ENCODE peak calls at places on chromosome 2, in nine cellular contexts. One of them, this sample, is unnamed. For H3K4me1, the result is how much of the 10 kb centered on the place peaks cover.

GRCh38 chr2:176099737-176100546 is at the start of gene HOXD12:
- DNase-seq in sigmoid colon: peak
- DNase-seq in adrenal gland: no peak
- DNase-seq in Peyer's patch: no peak
- DNase-seq in uterus: no peak
- DNase-seq in right lobe of liver: no peak
- DNase-seq in esophagus squamous epithelium: no peak
- DNase-seq in K562: no peak
- DNase-seq in ovary: no peak
- DNase-seq in this sample: no peak

GRCh38 chr2:159152119-159152778 is 134.3 kb downstream of the WDSUB1 start:
- DNase-seq in adrenal gland: no peak
- DNase-seq in sigmoid colon: no peak
- DNase-seq in Peyer's patch: no peak
- DNase-seq in ovary: no peak
- DNase-seq in uterus: no peak
- DNase-seq in esophagus squamous epithelium: no peak
- DNase-seq in right lobe of liver: no peak
- DNase-seq in K562: peak
- DNase-seq in this sample: no peak

GRCh38 chr2:112831956-112832567 is 4.5 kb downstream of the IL1B start:
- DNase-seq in uterus: no peak
- DNase-seq in sigmoid colon: no peak
- DNase-seq in K562: no peak
- DNase-seq in Peyer's patch: no peak
- DNase-seq in right lobe of liver: no peak
- DNase-seq in ovary: no peak
- DNase-seq in esophagus squamous epithelium: no peak
- DNase-seq in adrenal gland: no peak
- DNase-seq in this sample: no peak

GRCh38 chr2:173109253-173110188 is 33.9 kb downstream of the MAP3K20 start:
- DNase-seq in K562: no peak
- DNase-seq in adrenal gland: no peak
- DNase-seq in sigmoid colon: no peak
- DNase-seq in Peyer's patch: no peak
- DNase-seq in uterus: no peak
- DNase-seq in right lobe of liver: no peak
- DNase-seq in esophagus squamous epithelium: no peak
- DNase-seq in ovary: no peak
- DNase-seq in this sample: no peak

GRCh38 chr2:37376421-37377186 is 32.2 kb downstream of the QPCT start:
- DNase-seq in esophagus squamous epithelium: no peak
- DNase-seq in Peyer's patch: no peak
- DNase-seq in uterus: peak
- DNase-seq in right lobe of liver: no peak
- DNase-seq in adrenal gland: peak
- DNase-seq in K562: no peak
- DNase-seq in ovary: no peak
- DNase-seq in sigmoid colon: peak
- DNase-seq in this sample: no peak

GRCh38 chr2:39490586-39490985 is 53.5 kb upstream of the MAP4K3 start:
- DNase-seq in ovary: no peak
- DNase-seq in K562: no peak
- DNase-seq in sigmoid colon: no peak
- DNase-seq in Peyer's patch: no peak
- DNase-seq in esophagus squamous epithelium: no peak
- DNase-seq in right lobe of liver: no peak
- DNase-seq in uterus: no peak
- DNase-seq in adrenal gland: no peak
- DNase-seq in this sample: no peak

GRCh38 chr2:205054789-205055188 is 509.5 kb downstream of the PARD3B start:
- DNase-seq in K562: no peak
- DNase-seq in sigmoid colon: no peak
- DNase-seq in adrenal gland: no peak
- DNase-seq in uterus: no peak
- DNase-seq in Peyer's patch: no peak
- DNase-seq in esophagus squamous epithelium: no peak
- DNase-seq in right lobe of liver: no peak
- DNase-seq in ovary: no peak
- DNase-seq in this sample: no peak

GRCh38 chr2:239443666-239444567 is 43.1 kb upstream of the HDAC4 start:
- DNase-seq in ovary: no peak
- DNase-seq in K562: no peak
- DNase-seq in adrenal gland: peak
- DNase-seq in Peyer's patch: no peak
- DNase-seq in sigmoid colon: no peak
- DNase-seq in right lobe of liver: no peak
- DNase-seq in esophagus squamous epithelium: no peak
- DNase-seq in uterus: no peak
- DNase-seq in this sample: peak

GRCh38 chr2:15363142-15363541 is 198.0 kb downstream of the NBAS start:
- DNase-seq in esophagus squamous epithelium: no peak
- DNase-seq in adrenal gland: no peak
- DNase-seq in ovary: no peak
- DNase-seq in uterus: no peak
- DNase-seq in right lobe of liver: no peak
- DNase-seq in Peyer's patch: no peak
- DNase-seq in sigmoid colon: no peak
- DNase-seq in K562: no peak
- DNase-seq in this sample: no peak

GRCh38 chr2:85326406-85326945 is 1.3 kb downstream of the TGOLN2 start:
- DNase-seq in adrenal gland: no peak
- DNase-seq in sigmoid colon: no peak
- DNase-seq in esophagus squamous epithelium: no peak
- DNase-seq in uterus: no peak
- DNase-seq in ovary: no peak
- DNase-seq in right lobe of liver: no peak
- DNase-seq in Peyer's patch: peak
- DNase-seq in K562: peak
- DNase-seq in this sample: no peak

GRCh38 chr2:28622101-28622499 is 126.2 kb downstream of the PLB1 start:
- DNase-seq in sigmoid colon: no peak
- DNase-seq in K562: no peak
- DNase-seq in ovary: no peak
- DNase-seq in uterus: no peak
- DNase-seq in right lobe of liver: no peak
- DNase-seq in esophagus squamous epithelium: no peak
- DNase-seq in adrenal gland: no peak
- DNase-seq in Peyer's patch: no peak
- DNase-seq in this sample: no peak

GRCh38 chr2:205722538-205722878 is 40.2 kb downstream of the NRP2 start:
- DNase-seq in uterus: no peak
- DNase-seq in sigmoid colon: no peak
- DNase-seq in K562: no peak
- DNase-seq in esophagus squamous epithelium: no peak
- DNase-seq in Peyer's patch: no peak
- DNase-seq in right lobe of liver: no peak
- DNase-seq in ovary: no peak
- DNase-seq in adrenal gland: no peak
- DNase-seq in this sample: no peak

GRCh38 chr2:234500394-234501006 is 3.6 kb upstream of the ARL4C start:
- DNase-seq in ovary: no peak
- DNase-seq in Peyer's patch: peak
- DNase-seq in K562: peak
- DNase-seq in sigmoid colon: no peak
- DNase-seq in uterus: no peak
- DNase-seq in right lobe of liver: peak
- DNase-seq in esophagus squamous epithelium: peak
- DNase-seq in adrenal gland: peak
- DNase-seq in this sample: no peak

GRCh38 chr2:239806758-239807434 is 218.2 kb downstream of the NDUFA10 start:
- DNase-seq in right lobe of liver: no peak
- DNase-seq in esophagus squamous epithelium: no peak
- DNase-seq in Peyer's patch: peak
- DNase-seq in ovary: peak
- DNase-seq in sigmoid colon: peak
- DNase-seq in adrenal gland: no peak
- DNase-seq in K562: no peak
- DNase-seq in uterus: no peak
- DNase-seq in this sample: peak

GRCh38 chr2:19947184-19947940 is 42.5 kb downstream of the WDR35 start:
- DNase-seq in K562: no peak
- DNase-seq in Peyer's patch: no peak
- DNase-seq in uterus: no peak
- DNase-seq in ovary: no peak
- DNase-seq in sigmoid colon: no peak
- DNase-seq in adrenal gland: no peak
- DNase-seq in esophagus squamous epithelium: no peak
- DNase-seq in right lobe of liver: no peak
- DNase-seq in this sample: no peak

GRCh38 chr2:74551530-74551929 is 2.2 kb downstream of the LOXL3 start:
- DNase-seq in ovary: no peak
- DNase-seq in sigmoid colon: no peak
- DNase-seq in adrenal gland: no peak
- DNase-seq in esophagus squamous epithelium: no peak
- DNase-seq in right lobe of liver: no peak
- DNase-seq in Peyer's patch: no peak
- DNase-seq in K562: no peak
- DNase-seq in uterus: no peak
- DNase-seq in this sample: no peak
- H3K4me1 ChIP-seq in ovary: under half
- H3K4me1 ChIP-seq in sigmoid colon: under half
- H3K4me1 ChIP-seq in adrenal gland: under half
- H3K4me1 ChIP-seq in esophagus squamous epithelium: under half
- H3K4me1 ChIP-seq in right lobe of liver: under half
- H3K4me1 ChIP-seq in Peyer's patch: under half
- H3K4me1 ChIP-seq in K562: half or more
- H3K4me1 ChIP-seq in uterus: under half
- H3K4me1 ChIP-seq in this sample: under half

DNA sequence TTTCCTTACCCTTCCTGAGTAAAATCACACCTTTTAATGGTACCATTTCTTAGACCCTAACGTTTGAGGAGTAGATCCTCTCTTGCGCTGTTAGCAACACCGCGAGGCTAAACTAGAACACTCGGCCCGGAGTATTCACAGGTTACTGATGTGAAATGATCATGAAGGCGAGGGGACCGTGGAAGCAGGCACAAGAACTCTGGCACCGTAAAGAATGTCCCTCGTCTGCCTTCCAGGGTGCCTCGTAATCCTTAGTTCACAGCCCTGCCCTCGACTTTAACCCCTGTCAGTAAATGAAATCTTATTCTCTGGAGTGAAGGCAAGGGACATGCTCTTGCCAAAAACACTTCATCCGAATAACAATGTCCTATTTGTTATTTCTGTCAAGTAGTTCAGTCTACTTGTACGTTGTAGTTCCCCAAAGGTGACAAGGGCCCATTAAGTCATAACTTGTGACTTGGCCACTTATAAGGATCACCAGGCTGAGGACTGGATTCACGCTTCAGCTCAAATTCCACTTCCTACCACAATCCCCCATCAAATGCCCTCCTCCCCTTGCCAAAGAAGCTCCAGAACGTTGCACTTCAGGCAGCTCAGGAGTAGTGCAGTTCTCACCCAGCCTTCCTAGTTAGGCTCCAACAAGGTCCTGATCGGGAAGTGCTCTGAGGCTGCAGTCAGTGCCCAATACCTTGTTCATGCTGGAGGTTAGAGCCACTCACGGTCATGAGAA is 43.3 kb upstream of the ITM2C start:
- DNase-seq in K562: no peak
- DNase-seq in adrenal gland: no peak
- DNase-seq in right lobe of liver: no peak
- DNase-seq in Peyer's patch: no peak
- DNase-seq in sigmoid colon: no peak
- DNase-seq in esophagus squamous epithelium: no peak
- DNase-seq in ovary: no peak
- DNase-seq in uterus: no peak
- DNase-seq in this sample: no peak
- TF ChIP-seq POLR2A in K562: no peak
- TF ChIP-seq POLR2A in adrenal gland: no peak
- TF ChIP-seq POLR2A in right lobe of liver: no peak
- TF ChIP-seq POLR2A in Peyer's patch: no peak
- TF ChIP-seq POLR2A in sigmoid colon: no peak
- TF ChIP-seq POLR2A in esophagus squamous epithelium: no peak
- TF ChIP-seq POLR2A in ovary: no peak
- TF ChIP-seq POLR2A in uterus: no peak
- TF ChIP-seq POLR2A in this sample: no peak

GRCh38 chr2:74131901-74132300 is 15.8 kb downstream of the BOLA3 start:
- DNase-seq in right lobe of liver: no peak
- DNase-seq in ovary: no peak
- DNase-seq in K562: peak
- DNase-seq in Peyer's patch: no peak
- DNase-seq in sigmoid colon: no peak
- DNase-seq in esophagus squamous epithelium: no peak
- DNase-seq in adrenal gland: no peak
- DNase-seq in uterus: no peak
- DNase-seq in this sample: no peak

GRCh38 chr2:74130211-74130995 is 17.3 kb downstream of the BOLA3 start:
- DNase-seq in right lobe of liver: no peak
- DNase-seq in sigmoid colon: no peak
- DNase-seq in K562: no peak
- DNase-seq in esophagus squamous epithelium: no peak
- DNase-seq in adrenal gland: no peak
- DNase-seq in Peyer's patch: no peak
- DNase-seq in ovary: no peak
- DNase-seq in uterus: no peak
- DNase-seq in this sample: no peak

DNA sequence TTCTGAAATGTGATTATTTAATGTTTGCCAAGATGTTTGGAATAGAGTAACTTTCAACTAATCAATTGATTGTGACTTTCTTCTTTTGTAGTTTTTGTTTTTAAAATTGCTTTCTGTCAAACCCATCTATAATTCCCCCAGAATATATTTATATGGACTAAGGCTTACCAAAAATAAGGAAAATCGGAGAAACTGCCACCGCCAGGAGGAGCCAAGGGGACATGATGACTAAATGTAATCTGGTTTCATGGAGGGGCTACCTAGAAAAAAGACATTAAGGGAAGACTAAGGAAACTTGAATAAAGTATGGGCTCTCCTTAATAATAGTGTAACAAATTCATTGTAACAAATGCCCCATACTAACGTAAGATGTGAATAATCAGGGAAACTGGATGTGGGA is 19.5 kb downstream of the BOLA3 start:
- DNase-seq in Peyer's patch: no peak
- DNase-seq in K562: no peak
- DNase-seq in esophagus squamous epithelium: no peak
- DNase-seq in right lobe of liver: no peak
- DNase-seq in uterus: no peak
- DNase-seq in sigmoid colon: no peak
- DNase-seq in ovary: no peak
- DNase-seq in adrenal gland: no peak
- DNase-seq in this sample: no peak
- TF ChIP-seq CTCF in Peyer's patch: no peak
- TF ChIP-seq CTCF in K562: no peak
- TF ChIP-seq CTCF in esophagus squamous epithelium: no peak
- TF ChIP-seq CTCF in right lobe of liver: no peak
- TF ChIP-seq CTCF in uterus: no peak
- TF ChIP-seq CTCF in sigmoid colon: no peak
- TF ChIP-seq CTCF in ovary: no peak
- TF ChIP-seq CTCF in adrenal gland: no peak
- TF ChIP-seq CTCF in this sample: no peak

DNA sequence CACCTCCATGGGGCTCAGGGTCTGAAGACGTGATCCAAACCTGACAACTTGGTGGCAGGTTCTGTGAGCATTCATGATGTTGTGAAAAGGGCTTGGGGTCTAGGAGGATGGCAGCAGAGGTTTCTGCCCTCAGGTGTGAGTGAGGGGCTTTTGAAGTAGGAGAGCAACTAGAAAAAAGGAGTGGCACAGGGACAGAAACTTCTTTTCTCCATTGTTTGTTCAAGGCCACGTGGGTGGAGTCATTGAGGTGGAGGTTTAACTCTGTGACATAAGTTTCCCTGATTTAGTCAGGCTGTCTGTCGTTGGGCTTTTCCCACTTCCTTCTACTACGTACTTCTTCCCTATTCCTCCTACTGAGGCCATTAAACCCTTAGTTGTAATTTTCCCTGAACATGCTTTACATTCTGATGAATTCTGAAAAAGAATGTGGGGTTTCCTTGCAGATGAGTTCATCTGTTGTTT is 13.1 kb downstream of the CFLAR start:
- DNase-seq in adrenal gland: peak
- DNase-seq in K562: no peak
- DNase-seq in sigmoid colon: no peak
- DNase-seq in ovary: no peak
- DNase-seq in uterus: no peak
- DNase-seq in right lobe of liver: no peak
- DNase-seq in Peyer's patch: no peak
- DNase-seq in esophagus squamous epithelium: no peak
- DNase-seq in this sample: no peak
- H3K4me1 ChIP-seq in adrenal gland: half or more
- H3K4me1 ChIP-seq in K562: under half
- H3K4me1 ChIP-seq in sigmoid colon: half or more
- H3K4me1 ChIP-seq in ovary: under half
- H3K4me1 ChIP-seq in uterus: under half
- H3K4me1 ChIP-seq in right lobe of liver: under half
- H3K4me1 ChIP-seq in Peyer's patch: under half
- H3K4me1 ChIP-seq in esophagus squamous epithelium: half or more
- H3K4me1 ChIP-seq in this sample: half or more